ENCODE peak calls at places on chromosomes 16 and 17, in four cellular contexts. I, F, S and Q are unnamed samples.
A peak's percentile ranks its signal among the peaks of the same experiment; 100 is the strongest.

GRCh38 chr17:19736071-19736470 is 12.0 kb downstream of the ALDH3A1 start:
- DNase-seq in I (no peak), F (no peak), S (no peak), Q (peak; percentile 22)

GRCh38 chr17:10614536-10615155 is 42.5 kb downstream of the MYH3 start:
- DNase-seq in F (peak; percentile 19), I (peak; percentile 49), S (no peak), Q (no peak)

GRCh38 chr17:41777157-41777578 is 9.3 kb downstream of the JUP start:
- DNase-seq in F (no peak), S (no peak), I (no peak), Q (no peak)

GRCh38 chr16:50742521-50743150 is 750 bp downstream of the CYLD start:
- DNase-seq in I (peak; percentile 29), S (no peak), F (peak; percentile 51), Q (peak; percentile 38)

GRCh38 chr16:24367186-24367585 is 111.1 kb downstream of the CACNG3 start:
- DNase-seq in S (no peak), I (no peak), F (no peak), Q (no peak)

GRCh38 chr17:63751806-63752205 is 10.2 kb upstream of the STRADA start:
- DNase-seq in I (no peak), S (no peak), F (peak; percentile 36), Q (no peak)

GRCh38 chr17:7294614-7295153 is at the start of gene YBX2:
- DNase-seq in I (peak; percentile 94), F (peak; percentile 68), S (no peak), Q (peak; percentile 50)

GRCh38 chr16:69112285-69113129 is 7.1 kb downstream of the HAS3 start:
- DNase-seq in I (peak; percentile 64), S (no peak), F (peak; percentile 51), Q (peak; percentile 85)

GRCh38 chr16:69861276-69862030 is 89.7 kb upstream of the CLEC18A start:
- DNase-seq in S (no peak), I (peak; percentile 61), F (no peak), Q (no peak)

GRCh38 chr17:63022567-63022966 is 56.5 kb downstream of the TANC2 start:
- DNase-seq in F (no peak), I (no peak), S (no peak), Q (no peak)

GRCh38 chr17:5686246-5686645 is 101.9 kb upstream of the NLRP1 start:
- DNase-seq in F (no peak), S (no peak), I (no peak), Q (no peak)

GRCh38 chr16:69925311-69925710 is 25.8 kb upstream of the CLEC18A start:
- DNase-seq in I (no peak), S (no peak), F (no peak), Q (no peak)

GRCh38 chr17:73955616-73956015 is 247.9 kb upstream of the RPL38 start:
- DNase-seq in F (no peak), I (no peak), S (no peak), Q (no peak)

GRCh38 chr16:81626181-81626674 is 152.9 kb upstream of the PLCG2 start:
- DNase-seq in F (no peak), I (no peak), S (peak; percentile 93), Q (no peak)

GRCh38 chr16:73890524-73891500 is 405.8 kb upstream of the PSMD7 start:
- DNase-seq in S (no peak), F (no peak), I (no peak), Q (no peak)

GRCh38 chr17:63153488-63153887 is 187.5 kb downstream of the TANC2 start:
- DNase-seq in F (no peak), I (no peak), S (no peak), Q (no peak)

GRCh38 chr17:33686171-33686570 is 393.1 kb upstream of the ASIC2 start:
- DNase-seq in I (peak; percentile 21), S (no peak), F (no peak), Q (no peak)

GRCh38 chr16:53415504-53415903 is 18.8 kb upstream of the RBL2 start:
- DNase-seq in S (no peak), I (no peak), F (no peak), Q (no peak)

GRCh38 chr16:73059779-73060178 is 11.9 kb upstream of the ZFHX3 start:
- DNase-seq in I (no peak), S (no peak), F (no peak), Q (no peak)

GRCh38 chr17:80169784-80170500 is at the start of gene CARD14:
- DNase-seq in S (no peak), I (no peak), F (no peak), Q (no peak)

GRCh38 chr17:42555122-42555622 is 2.4 kb downstream of the HSD17B1 start:
- DNase-seq in F (no peak), I (no peak), S (no peak), Q (no peak)

GRCh38 chr17:57519800-57520199 is 225.3 kb downstream of the CCDC182 start:
- DNase-seq in I (no peak), F (no peak), S (no peak), Q (no peak)

GRCh38 chr16:70526403-70526802 is 2.8 kb downstream of the SF3B3 start:
- DNase-seq in S (no peak), F (no peak), I (no peak), Q (no peak)

GRCh38 chr16:90020260-90020837 is 1.1 kb upstream of the DBNDD1 start:
- DNase-seq in I (no peak), S (no peak), F (no peak), Q (no peak)

GRCh38 chr17:66655861-66656260 is 179.1 kb upstream of the CACNG5 start:
- DNase-seq in F (no peak), S (peak; percentile 81), I (no peak), Q (no peak)

GRCh38 chr16:20906225-20906870 is 5.8 kb downstream of the LYRM1 start:
- DNase-seq in S (no peak), I (no peak), F (no peak), Q (no peak)

GRCh38 chr17:75813081-75814020 is 28.7 kb downstream of the UNK start:
- DNase-seq in I (no peak), S (no peak), F (no peak), Q (peak; percentile 71)

GRCh38 chr17:32931686-32932085 is 3.7 kb downstream of the TMEM98 start:
- DNase-seq in F (no peak), S (no peak), I (no peak), Q (no peak)

GRCh38 chr17:60047590-60047989 is 31.1 kb downstream of the HEATR6 start:
- DNase-seq in F (no peak), S (no peak), I (no peak), Q (no peak)

GRCh38 chr17:60049936-60050335 is 28.8 kb downstream of the HEATR6 start:
- DNase-seq in S (no peak), F (no peak), I (no peak), Q (no peak)

GRCh38 chr17:60043846-60044245 is 34.9 kb downstream of the HEATR6 start:
- DNase-seq in I (no peak), F (no peak), S (no peak), Q (no peak)

DNA sequence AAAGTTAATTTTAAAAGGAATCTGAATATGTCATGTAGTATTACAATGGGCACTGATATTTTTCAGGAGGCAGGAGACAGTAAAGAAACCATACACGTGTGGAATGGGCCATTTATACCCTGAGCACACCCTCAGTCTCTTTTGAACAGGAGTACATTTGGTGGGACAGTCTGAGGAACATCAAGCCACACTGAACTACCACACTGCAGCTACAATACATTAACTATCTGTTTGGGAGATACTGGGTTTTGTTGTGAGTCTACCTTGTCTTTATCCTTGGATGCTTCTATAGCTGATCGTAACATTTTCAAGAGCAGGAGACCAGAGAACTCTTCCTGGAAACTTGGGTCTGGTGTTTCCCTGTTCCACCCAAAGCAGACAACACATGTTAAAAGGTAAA is 31.7 kb downstream of the HEATR6 start:
- DNase-seq in I (no peak), F (no peak), S (no peak), Q (no peak)
- H3K36me3 ChIP-seq in I (peaks cover 9% of the 10 kb centered on the region), F (peaks cover 42% of the 10 kb centered on the region), S (peaks cover 19% of the 10 kb centered on the region), Q (peaks cover 4% of the 10 kb centered on the region)

GRCh38 chr17:78972507-78973105 is 7.1 kb downstream of the LGALS3BP start:
- DNase-seq in S (no peak), I (no peak), F (no peak), Q (no peak)
- TF ChIP-seq CTCF in S (no peak), I (no peak), F (no peak), Q (no peak)

GRCh38 chr16:84585472-84585871 is 32.4 kb downstream of the COTL1 start:
- DNase-seq in F (no peak), S (no peak), I (no peak), Q (no peak)

GRCh38 chr16:84585886-84586285 is 32.0 kb downstream of the COTL1 start:
- DNase-seq in I (no peak), F (no peak), S (no peak), Q (no peak)

GRCh38 chr16:84583995-84584394 is 33.9 kb downstream of the COTL1 start:
- DNase-seq in S (no peak), I (no peak), F (no peak), Q (no peak)

GRCh38 chr16:84582958-84583516 is 34.8 kb downstream of the COTL1 start:
- DNase-seq in F (no peak), I (no peak), S (no peak), Q (no peak)

GRCh38 chr16:84584678-84585077 is 33.2 kb downstream of the COTL1 start:
- DNase-seq in S (no peak), F (no peak), I (no peak), Q (no peak)
- H3K36me3 ChIP-seq in S (peaks cover 17% of the 10 kb centered on the region), F (peaks cover 24% of the 10 kb centered on the region), I (no peaks in the 10 kb centered on the region), Q (peaks cover 70% of the 10 kb centered on the region)

GRCh38 chr16:87703835-87704375 is 61.9 kb downstream of the KLHDC4 start:
- DNase-seq in I (no peak), S (no peak), F (no peak), Q (no peak)

GRCh38 chr16:87703071-87703470 is 62.7 kb downstream of the KLHDC4 start:
- DNase-seq in F (no peak), S (no peak), I (no peak), Q (no peak)

GRCh38 chr16:87701505-87701921 is 64.3 kb downstream of the KLHDC4 start:
- DNase-seq in F (no peak), S (no peak), I (no peak), Q (no peak)

GRCh38 chr16:87701066-87701425 is 64.7 kb downstream of the KLHDC4 start:
- DNase-seq in I (no peak), F (no peak), S (no peak), Q (no peak)

DNA sequence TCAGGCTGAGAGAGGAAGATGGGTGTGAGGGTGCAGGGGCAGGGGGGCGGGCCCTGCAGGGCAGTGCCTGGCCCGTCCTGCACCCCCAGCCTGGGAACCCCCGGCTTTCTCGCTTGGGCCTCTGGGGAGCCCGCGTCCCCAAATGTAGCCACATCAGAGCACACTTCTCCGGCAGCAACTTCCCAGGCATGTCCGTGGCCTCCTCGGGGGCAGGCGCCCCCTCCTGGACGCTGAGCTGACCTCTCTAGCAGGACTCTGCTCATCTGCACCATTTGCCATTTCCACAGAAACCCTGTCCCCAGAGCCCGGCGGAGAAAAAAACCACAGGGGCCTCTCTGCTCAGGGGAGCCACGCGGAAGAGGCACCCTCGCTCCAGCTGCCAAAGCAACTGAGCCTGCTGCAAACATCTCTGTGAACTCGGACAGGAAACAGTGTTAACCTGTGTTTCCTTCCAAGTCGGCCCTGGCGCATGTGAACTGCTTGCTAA is 63.4 kb downstream of the KLHDC4 start:
- DNase-seq in F (peak; percentile 42), S (no peak), I (no peak), Q (no peak)
- TF ChIP-seq CTCF in F (no peak), S (no peak), I (no peak), Q (no peak)